ENCODE peak calls at places on chromosomes 7 and 10, in nine cellular contexts. I, R, J, L, P, D, U, N and V are unnamed samples.

GRCh38 chr7:76257973-76258372 is 44.5 kb upstream of the HSPB1 start:
- DNase-seq in I (no peak), R (no peak), J (no peak), L (no peak), P (no peak), D (no peak), U (no peak), N (no peak), V (no peak)

GRCh38 chr7:79452032-79452494 is 1.4 kb downstream of the MAGI2 start:
- DNase-seq in I (peak), R (peak), J (peak), L (peak), P (no peak), D (peak), U (peak), N (peak), V (no peak)

GRCh38 chr7:134533288-134533771 is 6.0 kb downstream of the AKR1B10 start:
- DNase-seq in I (no peak), R (no peak), J (no peak), L (no peak), P (no peak), D (no peak), U (no peak), N (peak), V (no peak)

GRCh38 chr7:30513762-30514161 is 9.1 kb upstream of the GGCT start:
- DNase-seq in I (no peak), R (no peak), J (no peak), L (no peak), P (no peak), D (no peak), U (no peak), N (no peak), V (no peak)

GRCh38 chr10:84204122-84204521 is 9.8 kb downstream of the CDHR1 start:
- DNase-seq in I (no peak), R (no peak), J (no peak), L (no peak), P (peak), D (no peak), U (no peak), N (no peak), V (no peak)

GRCh38 chr10:17161788-17162187 is 32.2 kb upstream of the CUBN start:
- DNase-seq in I (no peak), R (no peak), J (no peak), L (no peak), P (no peak), D (no peak), U (peak), N (no peak), V (no peak)

GRCh38 chr10:43851030-43851429 is 202.3 kb upstream of the ZNF32 start:
- DNase-seq in I (no peak), R (no peak), J (no peak), L (no peak), P (no peak), D (no peak), U (no peak), N (no peak), V (no peak)

GRCh38 chr7:23622469-23622868 is 25.3 kb downstream of the CCDC126 start:
- DNase-seq in I (no peak), R (no peak), J (peak), L (peak), P (no peak), D (no peak), U (no peak), N (peak), V (no peak)

GRCh38 chr7:1459930-1460756 is 873 bp upstream of the MICALL2 start:
- DNase-seq in I (peak), R (peak), J (peak), L (no peak), P (peak), D (peak), U (no peak), N (peak), V (no peak)

GRCh38 chr10:113880236-113880635 is 25.8 kb downstream of the NHLRC2 start:
- DNase-seq in I (no peak), R (no peak), J (no peak), L (peak), P (no peak), D (no peak), U (no peak), N (no peak), V (no peak)

GRCh38 chr10:76126607-76127190 is 695.3 kb downstream of the LRMDA start:
- DNase-seq in I (no peak), R (no peak), J (peak), L (peak), P (no peak), D (no peak), U (no peak), N (no peak), V (no peak)

GRCh38 chr10:75261813-75262725 is 26.3 kb upstream of the COMTD1 start:
- DNase-seq in I (no peak), R (no peak), J (no peak), L (no peak), P (no peak), D (no peak), U (no peak), N (no peak), V (no peak)

GRCh38 chr10:97024181-97025073 is 161.3 kb downstream of the SLIT1 start:
- DNase-seq in I (no peak), R (peak), J (peak), L (peak), P (peak), D (no peak), U (no peak), N (peak), V (no peak)

GRCh38 chr7:65749518-65749917 is 123.4 kb upstream of the VKORC1L1 start:
- DNase-seq in I (no peak), R (no peak), J (no peak), L (no peak), P (no peak), D (no peak), U (peak), N (no peak), V (no peak)

GRCh38 chr10:60043561-60043960 is 137.2 kb upstream of the CCDC6 start:
- DNase-seq in I (no peak), R (no peak), J (peak), L (no peak), P (no peak), D (no peak), U (no peak), N (no peak), V (no peak)

GRCh38 chr10:60042959-60043358 is 136.6 kb upstream of the CCDC6 start:
- DNase-seq in I (no peak), R (no peak), J (no peak), L (no peak), P (no peak), D (no peak), U (no peak), N (peak), V (no peak)

GRCh38 chr10:60042262-60042661 is 135.9 kb upstream of the CCDC6 start:
- DNase-seq in I (no peak), R (no peak), J (no peak), L (no peak), P (no peak), D (no peak), U (no peak), N (no peak), V (no peak)

GRCh38 chr10:60040003-60040662 is 133.8 kb upstream of the CCDC6 start:
- DNase-seq in I (no peak), R (no peak), J (no peak), L (no peak), P (no peak), D (no peak), U (no peak), N (peak), V (no peak)

GRCh38 chr10:60041489-60042133 is 135.3 kb upstream of the CCDC6 start:
- DNase-seq in I (no peak), R (no peak), J (no peak), L (no peak), P (peak), D (no peak), U (no peak), N (no peak), V (no peak)
- H3K4me3 ChIP-seq in I (no peak), R (no peak), J (no peak), L (no peak), P (no peak), D (no peak), U (no peak), N (no peak), V (no peak)

GRCh38 chr10:86972613-86973380 is 4.5 kb downstream of the ADIRF start:
- DNase-seq in I (no peak), R (no peak), J (no peak), L (no peak), P (no peak), D (no peak), U (no peak), N (no peak), V (no peak)
- H3K4me3 ChIP-seq in I (no peak), R (no peak), J (no peak), L (no peak), P (no peak), D (no peak), U (no peak), N (no peak), V (no peak)

GRCh38 chr7:18396953-18397352 is 98.6 kb upstream of the HDAC9 start:
- DNase-seq in I (no peak), R (no peak), J (no peak), L (no peak), P (no peak), D (no peak), U (no peak), N (no peak), V (no peak)
- H3K4me3 ChIP-seq in I (no peak), R (no peak), J (no peak), L (no peak), P (no peak), D (no peak), U (no peak), N (no peak), V (no peak)

DNA sequence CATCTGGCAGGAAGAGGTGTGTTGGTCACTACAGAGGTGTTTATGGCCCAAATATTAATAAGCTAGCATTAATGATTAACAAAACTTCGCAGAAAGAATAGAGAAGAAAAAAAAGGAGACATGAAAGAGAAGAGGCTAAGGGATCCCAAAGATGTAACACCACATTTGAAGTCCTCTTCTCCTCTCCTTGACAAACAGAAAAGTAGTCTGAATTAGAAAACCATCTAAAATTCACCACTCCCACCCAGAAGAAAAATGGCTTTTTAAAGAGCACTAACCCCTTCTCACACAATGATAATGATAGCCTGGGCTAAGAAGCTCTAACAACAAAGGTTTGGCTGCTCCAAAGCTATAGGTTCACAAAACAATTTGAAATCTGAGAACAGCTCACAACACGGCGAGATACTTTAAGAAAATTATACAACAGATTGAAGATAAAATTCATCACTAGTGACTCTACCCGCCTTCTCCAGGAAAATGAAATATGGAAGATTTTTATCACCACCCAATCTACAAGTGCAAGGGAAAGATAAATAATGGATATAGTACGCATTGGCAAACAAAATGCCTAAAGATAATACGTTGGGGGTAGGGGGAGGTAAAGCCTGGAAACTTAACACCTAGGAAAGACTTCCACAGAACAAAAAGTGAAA is 7.4 kb downstream of the ITGB1 start:
- DNase-seq in I (no peak), R (no peak), J (no peak), L (no peak), P (no peak), D (no peak), U (peak), N (no peak), V (no peak)
- H3K4me3 ChIP-seq in I (no peak), R (no peak), J (no peak), L (peak), P (no peak), D (no peak), U (peak), N (peak), V (no peak)

GRCh38 chr10:61029411-61029810 is 85.4 kb upstream of the RHOBTB1 start:
- DNase-seq in I (no peak), R (no peak), J (no peak), L (no peak), P (no peak), D (no peak), U (no peak), N (no peak), V (no peak)

GRCh38 chr10:61024801-61025201 is 80.8 kb upstream of the RHOBTB1 start:
- DNase-seq in I (no peak), R (no peak), J (peak), L (peak), P (no peak), D (no peak), U (peak), N (peak), V (no peak)

GRCh38 chr10:61023053-61023452 is 79.1 kb upstream of the RHOBTB1 start:
- DNase-seq in I (no peak), R (no peak), J (no peak), L (no peak), P (no peak), D (no peak), U (no peak), N (no peak), V (no peak)

GRCh38 chr10:61031341-61031740 is 87.4 kb upstream of the RHOBTB1 start:
- DNase-seq in I (no peak), R (no peak), J (no peak), L (no peak), P (no peak), D (no peak), U (no peak), N (no peak), V (no peak)

DNA sequence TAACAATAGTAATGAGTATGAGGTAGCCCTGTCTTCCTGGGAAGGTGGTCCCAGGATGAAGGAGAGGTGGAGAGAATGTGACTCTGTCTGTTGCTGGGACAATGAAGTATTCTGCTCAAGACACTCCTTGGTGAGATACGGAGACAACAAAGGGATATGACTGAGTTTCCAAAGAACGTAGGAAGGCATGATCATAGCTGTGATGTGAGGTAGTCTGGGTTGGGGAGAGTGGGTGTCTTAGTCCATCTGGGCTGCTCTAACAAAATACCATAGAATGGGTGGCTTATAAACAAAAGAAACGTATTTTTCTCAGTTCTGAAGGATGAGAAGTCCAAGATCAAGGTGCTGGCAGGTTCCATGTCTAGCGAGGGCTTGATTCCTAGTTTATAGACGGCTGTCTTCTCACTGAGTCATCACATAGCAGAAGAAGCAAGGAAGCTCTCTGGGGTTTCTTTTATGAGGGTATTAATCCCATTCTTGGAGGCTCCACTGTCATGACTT is 84.9 kb upstream of the RHOBTB1 start:
- DNase-seq in I (no peak), R (no peak), J (peak), L (peak), P (no peak), D (no peak), U (peak), N (no peak), V (no peak)
- H3K4me3 ChIP-seq in I (no peak), R (no peak), J (no peak), L (no peak), P (no peak), D (no peak), U (no peak), N (no peak), V (no peak)

GRCh38 chr7:51318001-51318400 is 1.4 kb upstream of the COBL start:
- DNase-seq in I (no peak), R (no peak), J (no peak), L (no peak), P (no peak), D (no peak), U (no peak), N (no peak), V (no peak)
- H3K4me3 ChIP-seq in I (peak), R (no peak), J (no peak), L (no peak), P (no peak), D (peak), U (no peak), N (no peak), V (no peak)

GRCh38 chr7:98613601-98614425 is 3.3 kb upstream of the NPTX2 start:
- DNase-seq in I (no peak), R (no peak), J (peak), L (peak), P (peak), D (no peak), U (peak), N (peak), V (peak)
- H3K4me3 ChIP-seq in I (no peak), R (no peak), J (no peak), L (no peak), P (no peak), D (no peak), U (no peak), N (no peak), V (no peak)

GRCh38 chr7:121872831-121873764 is at the start of gene PTPRZ1:
- DNase-seq in I (peak), R (peak), J (peak), L (peak), P (peak), D (no peak), U (peak), N (peak), V (no peak)

GRCh38 chr7:121875203-121875602 is 2.2 kb downstream of the PTPRZ1 start:
- DNase-seq in I (no peak), R (no peak), J (no peak), L (no peak), P (no peak), D (no peak), U (no peak), N (no peak), V (no peak)

GRCh38 chr7:121879544-121879943 is 6.6 kb downstream of the PTPRZ1 start:
- DNase-seq in I (no peak), R (no peak), J (no peak), L (no peak), P (no peak), D (no peak), U (no peak), N (no peak), V (no peak)

DNA sequence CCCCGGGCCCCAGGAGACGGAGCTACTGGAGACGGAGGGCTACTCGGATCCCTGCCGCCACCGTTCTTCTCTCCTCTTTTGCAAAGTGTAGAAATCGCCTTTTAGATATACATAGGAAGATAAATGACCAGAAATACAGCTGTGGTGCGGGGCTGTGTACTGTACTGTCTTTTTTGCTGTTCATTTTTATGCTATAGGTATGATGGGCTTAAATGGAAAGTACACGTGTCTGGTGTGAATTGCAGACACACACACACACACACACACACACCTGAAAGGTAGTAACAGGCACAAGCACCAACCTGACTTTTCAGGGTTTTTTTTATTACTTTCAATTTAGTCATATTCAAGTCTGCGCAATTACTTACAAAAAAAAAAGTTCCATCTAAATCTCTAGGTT is 834 bp downstream of the PTPRZ1 start:
- DNase-seq in I (no peak), R (no peak), J (no peak), L (peak), P (no peak), D (no peak), U (no peak), N (peak), V (no peak)
- H3K4me3 ChIP-seq in I (peak), R (peak), J (peak), L (peak), P (no peak), D (peak), U (peak), N (peak), V (no peak)

GRCh38 chr10:1545524-1545923 is 191.8 kb downstream of the ADARB2 start:
- DNase-seq in I (no peak), R (no peak), J (no peak), L (no peak), P (no peak), D (no peak), U (no peak), N (no peak), V (no peak)

GRCh38 chr10:1542941-1543340 is 194.4 kb downstream of the ADARB2 start:
- DNase-seq in I (no peak), R (no peak), J (no peak), L (no peak), P (no peak), D (no peak), U (no peak), N (no peak), V (no peak)

GRCh38 chr10:1544209-1544673 is 193.1 kb downstream of the ADARB2 start:
- DNase-seq in I (no peak), R (no peak), J (no peak), L (no peak), P (no peak), D (no peak), U (no peak), N (no peak), V (no peak)

GRCh38 chr10:1544929-1545328 is 192.4 kb downstream of the ADARB2 start:
- DNase-seq in I (no peak), R (no peak), J (no peak), L (no peak), P (no peak), D (no peak), U (no peak), N (no peak), V (no peak)

DNA sequence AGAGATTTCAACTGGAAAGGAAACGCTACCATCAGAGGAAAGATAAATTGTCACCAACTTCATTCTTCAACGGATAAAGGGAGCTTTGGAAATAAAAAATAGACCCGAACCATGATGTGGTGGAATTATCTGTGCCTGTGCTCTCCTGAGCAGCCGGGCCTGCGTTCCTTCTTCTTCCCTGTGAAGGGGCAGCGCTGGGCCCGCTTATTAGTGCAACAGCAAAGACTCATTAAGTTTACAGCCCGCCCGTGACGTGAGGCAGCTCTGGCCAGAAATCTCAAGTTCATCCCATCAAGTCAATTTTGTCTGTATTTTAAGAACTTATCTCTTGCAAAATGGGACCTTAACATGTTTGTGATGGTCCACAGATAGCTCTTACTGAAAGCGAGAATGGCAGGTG is 193.7 kb downstream of the ADARB2 start:
- DNase-seq in I (no peak), R (no peak), J (no peak), L (no peak), P (no peak), D (no peak), U (no peak), N (no peak), V (no peak)
- H3K4me3 ChIP-seq in I (no peak), R (no peak), J (no peak), L (no peak), P (no peak), D (no peak), U (no peak), N (no peak), V (no peak)

GRCh38 chr10:42638821-42639270 is 476 bp upstream of the ZNF33B start:
- DNase-seq in I (no peak), R (no peak), J (no peak), L (no peak), P (no peak), D (no peak), U (no peak), N (no peak), V (no peak)

GRCh38 chr10:42637648-42638052 is 720 bp downstream of the ZNF33B start:
- DNase-seq in I (no peak), R (no peak), J (no peak), L (no peak), P (no peak), D (no peak), U (no peak), N (no peak), V (no peak)

GRCh38 chr10:42638053-42638820 is at the start of gene ZNF33B:
- DNase-seq in I (peak), R (peak), J (peak), L (peak), P (peak), D (peak), U (peak), N (peak), V (peak)

GRCh38 chr10:42635098-42635497 is 3.3 kb downstream of the ZNF33B start:
- DNase-seq in I (no peak), R (no peak), J (no peak), L (no peak), P (no peak), D (no peak), U (no peak), N (no peak), V (no peak)

GRCh38 chr10:42637142-42637541 is 1.2 kb downstream of the ZNF33B start:
- DNase-seq in I (no peak), R (no peak), J (no peak), L (no peak), P (no peak), D (no peak), U (no peak), N (peak), V (no peak)
- H3K4me3 ChIP-seq in I (peak), R (no peak), J (no peak), L (peak), P (peak), D (no peak), U (peak), N (peak), V (peak)